ENCODE peak calls at places on chromosomes 5 and 9, in ten cellular contexts. X, E, T, M, C, V, W, B, N and F are unnamed samples. For H3K27me3, the result is how much of the 10 kb centered on the place peaks cover.

GRCh38 chr9:117430813-117431212 is 16.0 kb upstream of the ASTN2 start:
- DNase-seq in B (no peak), M (no peak), N (no peak), W (no peak), X (no peak), E (no peak), V (no peak), C (no peak), T (no peak), F (no peak)

GRCh38 chr9:98793031-98793430 is 3.3 kb downstream of the ANKS6 start:
- DNase-seq in V (no peak), M (no peak), W (no peak), E (no peak), T (no peak), B (no peak), X (no peak), C (no peak), N (no peak), F (no peak)

GRCh38 chr9:93657331-93658111 is 81.1 kb downstream of the PHF2 start:
- DNase-seq in W (peak), X (no peak), C (no peak), E (no peak), B (peak), M (no peak), V (no peak), T (no peak), N (peak), F (no peak)

GRCh38 chr5:172802585-172803176 is 31.4 kb upstream of the ERGIC1 start:
- DNase-seq in M (no peak), V (no peak), E (no peak), T (no peak), X (no peak), W (no peak), B (no peak), C (no peak), N (no peak), F (no peak)

GRCh38 chr5:143208365-143208641 is 195.2 kb downstream of the NR3C1 start:
- DNase-seq in B (no peak), X (no peak), V (no peak), N (no peak), W (no peak), M (no peak), E (no peak), T (no peak), C (no peak), F (no peak)

GRCh38 chr5:76867827-76868693 is 18.2 kb downstream of the S100Z start:
- DNase-seq in N (peak), E (peak), T (peak), V (peak), M (peak), W (no peak), C (peak), X (peak), B (no peak), F (no peak)

GRCh38 chr5:24788829-24789509 is 144.2 kb upstream of the CDH10 start:
- DNase-seq in B (no peak), V (no peak), T (no peak), N (no peak), W (no peak), E (no peak), X (no peak), C (no peak), M (no peak), F (no peak)

GRCh38 chr9:124329996-124330714 is 72.4 kb downstream of the NEK6 start:
- DNase-seq in X (no peak), V (no peak), W (no peak), N (no peak), T (no peak), C (no peak), E (no peak), B (no peak), M (no peak), F (no peak)

GRCh38 chr5:27476356-27476988 is 438.1 kb upstream of the CDH9 start:
- DNase-seq in X (no peak), T (no peak), M (no peak), B (no peak), W (no peak), C (no peak), E (no peak), V (no peak), N (no peak), F (no peak)

GRCh38 chr5:175253597-175253996 is 190.4 kb downstream of the DRD1 start:
- DNase-seq in C (no peak), E (no peak), B (no peak), X (no peak), T (no peak), M (no peak), V (no peak), N (no peak), W (no peak), F (no peak)

GRCh38 chr9:120257483-120257882 is 322.5 kb downstream of the CDK5RAP2 start:
- DNase-seq in N (no peak), B (no peak), C (no peak), M (no peak), W (no peak), T (no peak), V (no peak), E (no peak), X (no peak), F (no peak)

GRCh38 chr9:90477535-90477934 is 165.1 kb downstream of the DIRAS2 start:
- DNase-seq in E (no peak), V (no peak), T (no peak), C (no peak), B (no peak), X (no peak), N (no peak), M (no peak), W (no peak), F (no peak)

GRCh38 chr5:51225671-51226419 is 157.4 kb upstream of the ISL1 start:
- DNase-seq in M (no peak), B (no peak), W (no peak), X (peak), T (no peak), V (no peak), C (no peak), E (peak), N (no peak), F (no peak)

GRCh38 chr9:135247174-135247930 is 159.9 kb downstream of the OLFM1 start:
- DNase-seq in N (no peak), C (no peak), E (no peak), V (no peak), B (peak), T (no peak), X (no peak), W (peak), M (no peak), F (no peak)

GRCh38 chr9:106771618-106772017 is 91.3 kb upstream of the ZNF462 start:
- DNase-seq in C (no peak), M (no peak), B (no peak), N (peak), X (no peak), E (no peak), T (no peak), V (no peak), W (no peak), F (no peak)

GRCh38 chr9:21994996-21995651 is 533 bp downstream of the CDKN2B-AS1 start:
- DNase-seq in B (peak), M (peak), N (peak), V (peak), T (peak), W (peak), X (peak), E (peak), C (no peak), F (no peak)

GRCh38 chr9:21991039-21991959 is 2.9 kb downstream of the CDKN2A start:
- DNase-seq in N (no peak), V (no peak), E (no peak), C (no peak), X (no peak), W (no peak), T (no peak), M (no peak), B (no peak), F (no peak)

GRCh38 chr9:21994526-21994995 is at the start of gene CDKN2B-AS1:
- DNase-seq in V (no peak), M (no peak), C (no peak), E (peak), T (no peak), X (peak), W (peak), B (peak), N (peak), F (no peak)

GRCh38 chr9:21993893-21994525 is at the start of gene CDKN2A:
- DNase-seq in C (no peak), V (peak), M (no peak), N (peak), X (peak), W (peak), T (peak), B (peak), E (peak), F (no peak)

DNA sequence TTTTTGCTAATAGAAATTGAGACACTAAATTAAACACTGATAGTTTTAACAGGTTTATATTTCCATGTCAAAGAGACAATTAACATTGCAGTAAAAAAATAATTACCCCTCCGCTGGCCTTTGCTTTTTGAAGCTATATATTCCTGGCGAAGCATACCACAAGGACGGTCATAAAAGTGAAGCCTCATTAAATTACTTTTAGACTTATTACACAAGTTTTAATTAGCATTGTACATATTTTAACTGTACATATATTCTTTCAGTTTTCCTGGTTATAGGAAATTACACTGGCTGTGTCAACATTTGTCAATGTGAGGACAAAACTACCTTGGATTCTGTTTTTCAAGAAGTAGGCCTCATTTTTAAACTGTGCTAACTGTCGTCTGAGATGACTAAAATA is 1.2 kb downstream of the CDKN2A start:
- DNase-seq in V (no peak), M (no peak), B (no peak), W (no peak), T (no peak), E (no peak), N (no peak), X (no peak), C (no peak), F (no peak)
- H3K27me3 ChIP-seq in V (under half), M (under half), B (under half), W (under half), T (under half), E (half or more), N (under half), X (half or more), C (under half), F (half or more)

DNA sequence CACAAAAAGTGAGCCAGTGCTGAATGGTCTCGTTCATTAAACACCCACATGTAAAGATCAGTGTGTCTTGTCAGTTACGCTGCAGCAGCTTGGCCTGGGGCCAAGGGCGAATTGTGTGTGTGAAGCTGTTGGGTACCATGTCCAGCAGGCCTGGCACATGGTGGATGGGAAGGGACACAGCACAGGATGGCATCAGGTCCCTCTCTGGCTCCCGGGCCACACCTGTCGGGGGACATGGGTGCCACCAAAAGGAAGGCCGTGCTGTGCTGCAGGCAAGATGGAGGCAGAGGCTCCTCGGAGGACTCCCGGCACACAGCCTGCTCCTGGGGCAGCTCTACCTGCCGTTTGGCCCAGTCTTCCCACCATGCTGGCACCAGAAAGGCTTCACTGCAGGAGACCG is 32.0 kb downstream of the NKD2 start:
- DNase-seq in V (no peak), M (no peak), X (no peak), W (peak), C (no peak), E (no peak), N (no peak), B (no peak), T (no peak), F (no peak)
- H3K27me3 ChIP-seq in V (under half), M (under half), X (under half), W (under half), C (under half), E (under half), N (under half), B (under half), T (under half), F (under half)

GRCh38 chr5:115815006-115815692 is 1.3 kb downstream of the CDO1 start:
- DNase-seq in C (no peak), M (no peak), N (no peak), V (no peak), X (peak), T (no peak), B (no peak), E (no peak), W (no peak), F (no peak)
- H3K27me3 ChIP-seq in C (under half), M (under half), N (under half), V (under half), X (under half), T (half or more), B (half or more), E (under half), W (half or more), F (under half)

GRCh38 chr9:129697956-129698757 is 32.7 kb downstream of the PRRX2 start:
- DNase-seq in X (no peak), C (no peak), E (peak), B (no peak), T (no peak), M (no peak), V (no peak), W (no peak), N (peak), F (no peak)
- H3K27me3 ChIP-seq in X (under half), C (under half), E (under half), B (half or more), T (under half), M (under half), V (under half), W (under half), N (under half), F (under half)

GRCh38 chr5:42991477-42992034 is 48.6 kb downstream of the ANXA2R start:
- DNase-seq in W (no peak), N (peak), M (no peak), X (no peak), E (peak), B (peak), T (peak), C (no peak), V (no peak), F (no peak)
- H3K27me3 ChIP-seq in W (half or more), N (under half), M (under half), X (half or more), E (half or more), B (under half), T (under half), C (under half), V (under half), F (half or more)

GRCh38 chr9:137172907-137173794 is 1.3 kb upstream of the TMEM210 start:
- DNase-seq in W (no peak), V (no peak), B (no peak), N (no peak), E (no peak), C (no peak), M (no peak), T (no peak), X (no peak), F (no peak)

GRCh38 chr9:137176302-137177182 is 4.7 kb upstream of the TMEM210 start:
- DNase-seq in X (peak), V (no peak), E (peak), W (no peak), T (no peak), N (no peak), C (no peak), B (no peak), M (no peak), F (no peak)

GRCh38 chr9:137174722-137175293 is 3.0 kb upstream of the TMEM210 start:
- DNase-seq in B (no peak), W (no peak), T (no peak), E (peak), C (no peak), X (no peak), M (no peak), V (no peak), N (no peak), F (no peak)

GRCh38 chr9:137173795-137174664 is 2.2 kb upstream of the TMEM210 start:
- DNase-seq in X (no peak), M (no peak), T (no peak), E (no peak), C (no peak), N (no peak), V (no peak), B (no peak), W (no peak), F (no peak)

GRCh38 chr9:137175345-137175961 is 3.6 kb upstream of the TMEM210 start:
- DNase-seq in W (no peak), C (no peak), N (no peak), V (no peak), M (no peak), E (peak), X (no peak), B (no peak), T (no peak), F (no peak)
- H3K27me3 ChIP-seq in W (under half), C (under half), N (under half), V (under half), M (under half), E (under half), X (half or more), B (under half), T (under half), F (under half)

GRCh38 chr5:73381587-73382411 is 66.8 kb downstream of the FOXD1 start:
- DNase-seq in M (no peak), B (peak), T (no peak), V (no peak), X (no peak), E (peak), W (no peak), C (no peak), N (no peak), F (no peak)
- H3K27me3 ChIP-seq in M (under half), B (half or more), T (half or more), V (under half), X (under half), E (half or more), W (half or more), C (under half), N (half or more), F (under half)

DNA sequence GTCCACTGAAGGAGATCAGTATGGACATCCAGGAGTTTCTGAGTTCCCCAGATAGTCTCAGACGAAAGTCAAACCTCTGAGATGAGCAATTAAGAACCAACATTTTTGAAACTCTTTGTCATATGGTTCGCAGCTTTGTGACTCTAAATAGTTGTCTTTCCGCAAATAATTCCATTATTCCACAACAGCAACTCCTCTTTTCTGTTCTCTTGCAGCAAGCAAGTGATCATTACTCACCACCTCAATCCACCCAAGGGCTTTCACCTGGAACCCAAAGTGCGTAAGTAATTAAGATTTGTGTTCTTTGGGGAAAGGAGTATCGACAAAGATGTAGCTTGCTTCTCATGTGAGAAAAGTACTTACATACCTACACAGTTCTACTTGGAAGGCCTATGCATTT is 15.6 kb downstream of the MTX3 start:
- DNase-seq in W (no peak), E (no peak), N (no peak), X (no peak), V (no peak), B (no peak), M (no peak), T (no peak), C (no peak), F (no peak)
- H3K27me3 ChIP-seq in W (under half), E (under half), N (under half), X (under half), V (under half), B (under half), M (under half), T (under half), C (under half), F (under half)